ENCODE peak calls at places on chromosomes 7 and 10, in six cellular contexts. R is MM.1S, T is lower leg skin, J is fibroblast of mammary gland, V is brain microvascular endothelial cell, F is bronchial epithelial cell. I is an unnamed sample.

GRCh38 chr7:76260171-76260703 is 42.2 kb upstream of the HSPB1 start:
- DNase-seq in R (no peak), F (no peak), J (peak), V (no peak), T (no peak), I (no peak)

GRCh38 chr10:47354162-47354561 is 6.0 kb downstream of the RBP3 start:
- DNase-seq in J (peak), V (peak), T (no peak), R (no peak), F (no peak), I (no peak)

GRCh38 chr10:132961864-132962622 is 19.7 kb upstream of the CFAP46 start:
- DNase-seq in R (peak), T (peak), J (peak), V (peak), F (peak), I (peak)

GRCh38 chr10:132904169-132904813 is 38.1 kb downstream of the CFAP46 start:
- DNase-seq in T (no peak), J (peak), V (no peak), R (peak), F (no peak), I (no peak)

GRCh38 chr10:109956454-109957091 is 33.3 kb upstream of the XPNPEP1 start:
- DNase-seq in F (peak), T (no peak), V (peak), R (peak), J (peak), I (peak)

GRCh38 chr10:74502963-74503608 is 323.3 kb upstream of the KAT6B start:
- DNase-seq in T (no peak), J (peak), F (peak), V (peak), R (no peak), I (peak)

GRCh38 chr10:112701528-112702295 is 248.3 kb upstream of the TCF7L2 start:
- DNase-seq in V (no peak), J (peak), R (no peak), F (no peak), T (no peak), I (no peak)

GRCh38 chr7:140269004-140269638 is 92.3 kb upstream of the KDM7A start:
- DNase-seq in J (no peak), R (no peak), V (no peak), F (no peak), T (no peak), I (no peak)

GRCh38 chr7:3065724-3066143 is 22.1 kb upstream of the CARD11 start:
- DNase-seq in T (no peak), V (peak), J (peak), F (peak), R (no peak), I (no peak)

GRCh38 chr10:119680668-119681070 is 29.5 kb downstream of the BAG3 start:
- DNase-seq in R (no peak), F (peak), V (no peak), T (peak), J (peak), I (peak)

GRCh38 chr7:47482013-47482761 is 99.7 kb downstream of the TNS3 start:
- DNase-seq in J (peak), R (peak), V (peak), F (peak), T (no peak), I (peak)

GRCh38 chr10:18254086-18254485 is 113.9 kb downstream of the CACNB2 start:
- DNase-seq in R (no peak), V (no peak), F (no peak), T (no peak), J (peak), I (no peak)

GRCh38 chr7:115183431-115184057 is 261.6 kb downstream of the MDFIC start:
- DNase-seq in V (no peak), T (no peak), J (no peak), F (no peak), R (no peak), I (peak)

GRCh38 chr7:33127085-33127484 is 2.3 kb upstream of the BBS9 start:
- DNase-seq in F (no peak), R (no peak), J (no peak), T (no peak), V (no peak), I (no peak)

GRCh38 chr10:63368365-63368764 is 97.4 kb downstream of the JMJD1C start:
- DNase-seq in R (no peak), J (no peak), F (no peak), V (no peak), T (no peak), I (no peak)
- H3K4me3 ChIP-seq in R (no peak), J (no peak), F (no peak), V (no peak), T (no peak), I (no peak)

DNA sequence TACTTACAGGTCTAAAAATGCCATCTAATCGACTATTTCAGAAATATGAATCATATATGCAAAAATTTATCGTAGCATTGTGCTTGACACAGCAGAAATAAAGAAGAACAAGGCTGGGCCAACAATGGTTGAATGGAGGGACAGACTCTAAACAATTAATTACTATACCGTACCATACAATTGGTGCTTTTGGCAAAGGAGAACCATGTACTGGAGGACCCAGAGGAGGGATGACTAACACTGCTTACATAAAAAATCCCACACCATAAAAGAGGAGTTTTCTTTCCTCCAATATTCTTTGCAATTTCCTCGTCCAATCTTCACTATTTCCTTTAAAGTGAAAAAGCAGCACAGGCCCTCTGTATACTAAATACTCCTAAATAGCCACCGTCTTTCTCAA is 94.1 kb downstream of the SGMS1 start:
- DNase-seq in T (no peak), V (no peak), J (no peak), F (no peak), R (no peak), I (no peak)
- TF ChIP-seq CTCF in T (no peak), V (no peak), J (no peak), F (no peak), R (no peak), I (no peak)

DNA sequence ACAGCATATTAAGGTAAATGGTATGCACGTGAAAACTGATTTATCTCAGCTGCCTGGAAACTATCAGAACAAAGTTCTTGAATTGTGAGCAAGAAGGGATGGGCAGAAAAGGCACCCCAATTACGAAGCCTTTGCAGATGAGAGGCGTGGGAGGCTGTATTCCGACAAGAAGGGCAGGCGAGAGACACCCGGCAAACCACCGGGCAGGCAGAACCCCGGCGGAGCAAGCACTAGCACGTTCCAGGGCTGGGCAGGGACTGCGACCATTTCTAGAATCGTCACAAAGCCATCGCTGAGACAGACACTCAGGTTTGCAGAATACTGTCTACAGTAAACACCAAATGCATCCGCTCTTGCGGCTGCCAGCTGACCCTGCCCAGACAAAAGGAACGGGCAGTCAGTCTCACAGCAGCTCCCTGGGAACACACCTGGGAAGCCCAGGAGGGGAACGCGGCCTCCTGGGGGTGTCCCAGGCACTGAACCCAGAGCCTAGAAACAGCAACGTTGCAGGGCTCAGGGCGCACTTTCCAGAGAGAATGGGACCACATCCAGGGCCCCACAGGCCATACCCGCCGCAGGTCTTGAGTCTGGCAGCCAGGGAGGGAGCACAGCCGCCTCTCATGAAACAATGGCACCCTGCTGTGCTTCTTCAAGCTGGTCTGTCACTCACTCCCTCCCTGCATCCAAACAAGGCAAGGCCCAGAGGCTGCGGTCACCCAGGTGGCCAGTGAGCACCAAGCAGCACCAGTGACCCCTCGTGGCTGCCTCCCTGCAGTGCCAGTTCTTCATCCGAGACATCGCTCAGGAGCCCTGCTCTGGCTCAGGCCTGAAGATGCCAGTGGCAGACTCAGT is 261.9 kb downstream of the PTPRN2 start:
- DNase-seq in F (peak), R (peak), J (no peak), T (no peak), V (peak), I (no peak)
- H3K4me3 ChIP-seq in F (no peak), R (no peak), J (no peak), T (no peak), V (no peak), I (no peak)

GRCh38 chr10:31031666-31032514 is at the start of gene ZNF438:
- DNase-seq in V (peak), R (peak), T (peak), F (peak), J (peak), I (peak)
- TF ChIP-seq CTCF in V (peak), R (peak), T (peak), F (peak), J (peak), I (peak)

DNA sequence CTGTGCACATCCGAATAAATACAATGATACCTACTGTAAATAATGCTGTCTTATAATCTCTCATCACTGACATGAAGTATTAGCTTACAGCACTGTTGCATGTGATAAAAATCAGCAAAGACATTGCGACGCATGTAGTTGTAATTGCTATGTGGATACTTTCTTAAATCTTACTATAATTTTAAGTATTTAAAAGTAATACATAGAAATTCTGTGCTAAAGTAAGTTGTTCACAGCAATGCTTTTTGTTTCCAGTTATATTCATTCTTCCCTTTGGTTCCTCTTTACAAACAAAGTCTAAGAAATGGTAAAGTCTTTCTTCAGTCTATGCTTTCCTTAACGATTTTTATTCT is 113.7 kb upstream of the DGKB start:
- DNase-seq in J (no peak), V (no peak), R (no peak), F (no peak), T (no peak), I (no peak)
- H3K4me3 ChIP-seq in J (no peak), V (no peak), R (no peak), F (no peak), T (no peak), I (peak)

GRCh38 chr7:122803323-122803722 is 82.9 kb downstream of the CADPS2 start:
- DNase-seq in F (peak), R (peak), V (peak), T (no peak), J (peak), I (peak)
- TF ChIP-seq CTCF in F (peak), R (peak), V (peak), T (no peak), J (peak), I (peak)

DNA sequence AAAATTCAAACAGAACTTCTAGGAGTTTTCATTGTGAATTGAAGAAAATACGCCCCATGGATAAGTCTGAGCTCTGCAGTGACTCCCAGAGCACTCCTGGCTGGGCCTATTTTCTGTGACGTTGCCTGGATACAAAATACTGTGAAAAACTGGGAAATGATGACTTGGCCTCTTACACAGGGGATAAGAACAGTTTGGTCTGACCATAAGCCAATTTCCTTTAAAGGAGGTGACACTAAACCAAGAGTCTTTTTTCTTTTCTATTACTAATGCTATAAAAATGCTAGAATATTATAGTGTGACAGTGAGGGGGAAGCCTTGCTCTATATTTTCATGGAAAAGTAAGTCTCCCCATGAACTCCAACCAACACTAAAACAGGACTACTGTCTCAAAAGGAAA is 45.6 kb downstream of the MYOF start:
- DNase-seq in R (no peak), F (peak), J (peak), V (peak), T (peak), I (peak)
- H3K4me3 ChIP-seq in R (no peak), F (no peak), J (no peak), V (peak), T (no peak), I (peak)

GRCh38 chr10:97401455-97401919 is 347 bp upstream of the RRP12 start:
- DNase-seq in R (no peak), T (no peak), F (no peak), V (no peak), J (no peak), I (no peak)

GRCh38 chr10:97399843-97400545 is 1.1 kb downstream of the RRP12 start:
- DNase-seq in R (peak), T (no peak), V (peak), J (peak), F (peak), I (no peak)

GRCh38 chr10:97396056-97396455 is 5.1 kb downstream of the RRP12 start:
- DNase-seq in V (no peak), F (no peak), T (no peak), R (no peak), J (no peak), I (no peak)

GRCh38 chr10:97404044-97404443 is 2.9 kb upstream of the RRP12 start:
- DNase-seq in J (no peak), R (no peak), V (no peak), T (no peak), F (no peak), I (no peak)

GRCh38 chr10:97400665-97401454 is at the start of gene RRP12:
- DNase-seq in V (peak), J (peak), R (peak), F (peak), T (peak), I (peak)
- TF ChIP-seq CTCF in V (peak), J (peak), R (no peak), F (peak), T (no peak), I (peak)

DNA sequence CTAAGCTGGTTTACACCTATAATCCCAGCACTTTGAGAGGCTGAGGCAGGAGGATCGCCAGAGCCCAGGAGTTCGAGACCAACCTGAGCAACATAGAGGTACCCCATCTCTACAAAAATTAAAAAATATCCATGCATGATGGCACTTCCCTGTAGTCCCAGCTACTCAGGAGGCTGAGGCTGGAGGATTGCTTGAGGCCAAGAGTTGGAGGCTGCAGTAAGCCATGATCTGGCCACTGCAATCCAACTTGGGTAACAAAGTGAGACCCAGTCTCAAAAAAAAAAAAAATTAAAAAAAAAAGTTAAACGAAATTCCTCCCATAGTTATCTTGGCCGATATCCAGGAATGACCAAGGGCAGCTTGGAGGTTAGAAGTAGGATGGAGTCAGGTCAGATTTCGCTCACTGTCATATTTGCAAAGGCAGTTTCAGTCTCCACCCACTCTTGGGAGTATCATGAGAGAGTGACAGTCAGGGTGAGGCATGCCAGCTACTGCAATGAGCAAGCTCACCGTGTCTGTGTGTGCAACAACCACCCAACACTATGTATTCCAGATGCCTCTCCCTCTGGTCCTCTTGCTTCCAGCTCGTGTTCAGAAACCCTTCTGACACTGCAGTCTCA is 6.0 kb upstream of the ZDHHC4 start:
- DNase-seq in R (no peak), V (no peak), F (peak), J (no peak), T (no peak), I (no peak)
- H3K4me3 ChIP-seq in R (no peak), V (no peak), F (no peak), J (no peak), T (no peak), I (no peak)

DNA sequence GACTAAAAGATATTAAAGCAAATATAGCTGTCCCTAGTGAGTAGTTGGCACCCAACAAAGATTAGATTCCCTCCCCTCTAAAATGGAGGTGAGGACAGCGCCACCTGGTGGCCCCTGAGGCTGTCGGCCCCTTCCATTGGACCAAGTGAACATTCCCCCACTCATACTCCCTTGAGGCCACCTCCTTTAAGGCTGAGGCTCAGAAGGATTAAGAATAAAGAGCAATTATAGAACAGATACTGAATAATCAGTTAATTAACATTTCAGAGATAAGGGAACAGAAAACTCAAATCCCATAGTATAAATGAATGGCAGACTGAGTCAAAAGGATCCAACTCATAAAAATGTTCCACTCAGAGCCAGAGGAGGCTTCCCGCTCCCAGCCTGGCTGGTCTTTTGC is 130.4 kb upstream of the GHITM start:
- DNase-seq in F (no peak), R (peak), J (peak), V (no peak), T (no peak), I (no peak)
- TF ChIP-seq CTCF in F (peak), R (peak), J (peak), V (peak), T (no peak), I (peak)